ENCODE peak calls at places on chromosomes 16 and 17, in nine cellular contexts. Q is body of pancreas, W is IMR-90, Z is lower leg skin, C is tibial nerve, K is HepG2, X is A549, P is stomach, I is heart left ventricle. R is an unnamed sample.

GRCh38 chr17:50283714-50284432 is 9.6 kb downstream of the TMEM92 start:
- DNase-seq in Q (no peak), W (no peak), Z (no peak), C (no peak), K (no peak), X (no peak), P (no peak), I (no peak), R (no peak)

GRCh38 chr17:50325906-50326305 is 20.0 kb upstream of the XYLT2 start:
- DNase-seq in Q (no peak), W (no peak), Z (no peak), C (no peak), K (no peak), X (no peak), P (no peak), I (no peak), R (no peak)

GRCh38 chr16:14401839-14402115 is 228.3 kb downstream of the PARN start:
- DNase-seq in Q (peak), W (peak), Z (no peak), C (no peak), K (no peak), X (no peak), P (no peak), I (no peak), R (no peak)

GRCh38 chr17:37322106-37322505 is 53.7 kb upstream of the C17orf78 start:
- DNase-seq in Q (no peak), W (no peak), Z (no peak), C (no peak), K (no peak), X (no peak), P (no peak), I (no peak), R (no peak)

GRCh38 chr16:27726621-27727275 is 176.8 kb downstream of the KATNIP start:
- DNase-seq in Q (no peak), W (peak), Z (no peak), C (no peak), K (no peak), X (no peak), P (no peak), I (no peak), R (no peak)

GRCh38 chr17:12814718-12815117 is 25.4 kb downstream of the ARHGAP44 start:
- DNase-seq in Q (no peak), W (no peak), Z (no peak), C (no peak), K (no peak), X (no peak), P (no peak), I (no peak), R (no peak)

GRCh38 chr16:14164916-14165684 is 94.0 kb downstream of the MRTFB start:
- DNase-seq in Q (no peak), W (no peak), Z (no peak), C (no peak), K (no peak), X (no peak), P (no peak), I (no peak), R (no peak)

GRCh38 chr16:1052791-1053521 is 19.6 kb upstream of the SSTR5 start:
- DNase-seq in Q (no peak), W (no peak), Z (no peak), C (no peak), K (no peak), X (no peak), P (no peak), I (no peak), R (no peak)

GRCh38 chr17:75771334-75772281 is 6.6 kb upstream of the GALK1 start:
- DNase-seq in Q (peak), W (peak), Z (no peak), C (no peak), K (peak), X (no peak), P (no peak), I (no peak), R (no peak)

GRCh38 chr17:68399638-68400403 is 57.5 kb downstream of the WIPI1 start:
- DNase-seq in Q (no peak), W (peak), Z (no peak), C (no peak), K (no peak), X (no peak), P (no peak), I (no peak), R (peak)

GRCh38 chr16:68901910-68902309 is 58.6 kb downstream of the TANGO6 start:
- DNase-seq in Q (no peak), W (peak), Z (no peak), C (no peak), K (no peak), X (no peak), P (no peak), I (no peak), R (no peak)

GRCh38 chr17:43940630-43941029 is 1.6 kb downstream of the PPY start:
- DNase-seq in Q (peak), W (peak), Z (no peak), C (no peak), K (peak), X (peak), P (no peak), I (peak), R (no peak)

GRCh38 chr17:19456016-19456927 is 45.2 kb downstream of the RNF112 start:
- DNase-seq in Q (no peak), W (no peak), Z (no peak), C (no peak), K (no peak), X (no peak), P (no peak), I (no peak), R (no peak)

GRCh38 chr16:87926246-87927194 is 9.8 kb downstream of the CA5A start:
- DNase-seq in Q (no peak), W (no peak), Z (no peak), C (no peak), K (no peak), X (no peak), P (no peak), I (no peak), R (no peak)

GRCh38 chr16:86823895-86824671 is 245.7 kb downstream of the FOXL1 start:
- DNase-seq in Q (no peak), W (peak), Z (peak), C (no peak), K (no peak), X (no peak), P (no peak), I (no peak), R (no peak)

GRCh38 chr17:77811521-77811920 is 147.0 kb upstream of the TNRC6C start:
- DNase-seq in Q (no peak), W (no peak), Z (no peak), C (no peak), K (no peak), X (no peak), P (no peak), I (no peak), R (no peak)

GRCh38 chr16:75248536-75249380 is 2.7 kb downstream of the BCAR1 start:
- DNase-seq in Q (peak), W (no peak), Z (no peak), C (no peak), K (no peak), X (no peak), P (no peak), I (no peak), R (no peak)

GRCh38 chr16:10571354-10571753 is 9.0 kb downstream of the EMP2 start:
- DNase-seq in Q (no peak), W (no peak), Z (no peak), C (no peak), K (no peak), X (no peak), P (no peak), I (no peak), R (no peak)

GRCh38 chr17:51651513-51652298 is 391.4 kb downstream of the UTP18 start:
- DNase-seq in Q (no peak), W (no peak), Z (no peak), C (no peak), K (no peak), X (no peak), P (no peak), I (no peak), R (no peak)

GRCh38 chr16:30541502-30542329 is 7.1 kb upstream of the ZNF747 start:
- DNase-seq in Q (peak), W (peak), Z (no peak), C (no peak), K (peak), X (no peak), P (peak), I (no peak), R (no peak)

GRCh38 chr17:67157732-67158639 is 87.0 kb downstream of the HELZ start:
- DNase-seq in Q (no peak), W (peak), Z (no peak), C (no peak), K (peak), X (peak), P (no peak), I (no peak), R (no peak)

GRCh38 chr16:81645303-81645702 is 133.8 kb upstream of the PLCG2 start:
- DNase-seq in Q (peak), W (peak), Z (peak), C (no peak), K (no peak), X (no peak), P (no peak), I (peak), R (no peak)

GRCh38 chr17:40348562-40349476 is 15.7 kb downstream of the GJD3 start:
- DNase-seq in Q (peak), W (no peak), Z (no peak), C (no peak), K (no peak), X (no peak), P (peak), I (peak), R (no peak)

GRCh38 chr16:59169168-59169567 is 435.1 kb upstream of the GOT2 start:
- DNase-seq in Q (no peak), W (no peak), Z (no peak), C (no peak), K (no peak), X (no peak), P (no peak), I (no peak), R (no peak)

GRCh38 chr16:68417711-68418301 is 30.5 kb downstream of the SMPD3 start:
- DNase-seq in Q (peak), W (no peak), Z (no peak), C (no peak), K (no peak), X (no peak), P (peak), I (no peak), R (peak)

GRCh38 chr16:35776-36305 is 17.6 kb downstream of the POLR3K start:
- DNase-seq in Q (no peak), W (no peak), Z (no peak), C (no peak), K (no peak), X (no peak), P (no peak), I (no peak), R (no peak)

GRCh38 chr16:77212736-77213541 is 13.7 kb downstream of the SYCE1L start:
- DNase-seq in Q (peak), W (no peak), Z (peak), C (no peak), K (no peak), X (peak), P (peak), I (peak), R (peak)

GRCh38 chr17:48093341-48094045 is 7.8 kb downstream of the CBX1 start:
- DNase-seq in Q (no peak), W (no peak), Z (no peak), C (no peak), K (no peak), X (no peak), P (no peak), I (no peak), R (no peak)

GRCh38 chr17:27379863-27380533 is 76.2 kb upstream of the KSR1 start:
- DNase-seq in Q (peak), W (peak), Z (no peak), C (peak), K (no peak), X (no peak), P (peak), I (peak), R (no peak)

GRCh38 chr17:69047368-69048263 is 13.1 kb downstream of the ABCA9 start:
- DNase-seq in Q (peak), W (peak), Z (peak), C (peak), K (peak), X (no peak), P (peak), I (peak), R (no peak)

GRCh38 chr17:65058615-65059014 is 2.1 kb upstream of the GNA13 start:
- DNase-seq in Q (no peak), W (no peak), Z (peak), C (no peak), K (no peak), X (no peak), P (peak), I (no peak), R (no peak)

GRCh38 chr16:11296706-11297491 is 15.8 kb upstream of the PRM1 start:
- DNase-seq in Q (peak), W (no peak), Z (peak), C (no peak), K (peak), X (no peak), P (peak), I (no peak), R (no peak)

GRCh38 chr17:66276328-66276937 is 26.0 kb upstream of the PRKCA start:
- DNase-seq in Q (no peak), W (peak), Z (no peak), C (no peak), K (peak), X (peak), P (no peak), I (no peak), R (no peak)

GRCh38 chr17:76271669-76272540 is 6.8 kb downstream of the UBALD2 start:
- DNase-seq in Q (peak), W (no peak), Z (no peak), C (no peak), K (no peak), X (no peak), P (peak), I (peak), R (peak)

GRCh38 chr16:79988721-79989220 is 388.2 kb upstream of the MAF start:
- DNase-seq in Q (no peak), W (no peak), Z (no peak), C (no peak), K (no peak), X (no peak), P (no peak), I (no peak), R (no peak)

GRCh38 chr16:7644171-7644570 is 311.5 kb downstream of the RBFOX1 start:
- DNase-seq in Q (no peak), W (no peak), Z (no peak), C (no peak), K (no peak), X (no peak), P (no peak), I (no peak), R (no peak)

GRCh38 chr17:18382441-18383078 is 5.0 kb downstream of the EVPLL start:
- DNase-seq in Q (no peak), W (no peak), Z (no peak), C (no peak), K (no peak), X (no peak), P (no peak), I (no peak), R (no peak)
- TF ChIP-seq POLR2A in Q (no peak), W (no peak), Z (no peak), C (no peak), K (no peak), X (no peak), P (no peak), I (no peak), R (no peak)

DNA sequence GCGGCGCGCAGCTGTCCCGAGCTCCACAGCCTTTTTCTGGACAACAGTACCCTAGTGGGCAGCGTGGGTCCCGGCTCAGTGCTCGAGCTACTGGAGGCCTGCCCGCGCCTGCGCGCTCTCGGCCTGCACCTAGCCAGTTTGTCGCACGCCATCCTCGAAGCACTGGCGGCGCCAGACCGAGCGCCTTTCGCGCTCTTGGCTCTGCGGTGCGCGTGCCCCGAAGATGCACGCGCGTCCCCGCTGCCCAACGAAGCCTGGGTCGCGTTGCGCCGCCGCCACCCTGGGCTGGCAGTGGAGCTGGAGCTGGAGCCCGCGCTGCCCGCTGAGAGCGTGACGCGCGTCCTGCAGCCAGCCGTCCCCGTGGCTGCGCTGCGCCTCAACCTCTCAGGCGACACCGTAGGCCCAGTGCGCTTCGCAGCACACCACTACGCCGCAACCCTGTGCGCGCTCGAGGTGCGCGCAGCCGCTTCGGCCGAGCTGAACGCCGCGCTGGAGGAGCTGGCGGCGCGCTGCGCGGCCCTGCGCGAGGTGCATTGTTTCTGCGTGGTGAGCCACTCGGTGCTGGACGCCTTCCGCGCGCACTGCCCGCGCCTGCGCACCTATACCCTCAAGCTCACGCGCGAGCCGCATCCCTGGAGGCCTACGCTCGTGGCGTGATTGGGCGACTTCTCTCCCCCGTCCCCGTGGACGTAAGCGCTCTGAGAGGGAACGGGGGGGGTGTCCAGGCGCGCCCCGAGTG is 1.2 kb upstream of the HSF4 start:
- DNase-seq in Q (peak), W (peak), Z (no peak), C (peak), K (no peak), X (no peak), P (no peak), I (peak), R (no peak)
- TF ChIP-seq POLR2A in Q (no peak), W (no peak), Z (no peak), C (no peak), K (no peak), X (no peak), P (no peak), I (peak), R (no peak)

GRCh38 chr16:73059779-73060178 is 11.9 kb upstream of the ZFHX3 start:
- DNase-seq in Q (no peak), W (no peak), Z (no peak), C (no peak), K (no peak), X (no peak), P (no peak), I (no peak), R (no peak)
- TF ChIP-seq POLR2A in Q (no peak), W (no peak), Z (no peak), C (no peak), K (no peak), X (no peak), P (no peak), I (no peak), R (no peak)

GRCh38 chr16:84794626-84795025 is 25.2 kb upstream of the CRISPLD2 start:
- DNase-seq in Q (no peak), W (peak), Z (no peak), C (no peak), K (no peak), X (no peak), P (no peak), I (no peak), R (no peak)

GRCh38 chr16:84791501-84791900 is 28.3 kb upstream of the CRISPLD2 start:
- DNase-seq in Q (no peak), W (no peak), Z (no peak), C (no peak), K (no peak), X (no peak), P (no peak), I (no peak), R (no peak)

GRCh38 chr16:84800118-84800517 is 19.7 kb upstream of the CRISPLD2 start:
- DNase-seq in Q (no peak), W (no peak), Z (no peak), C (no peak), K (no peak), X (no peak), P (no peak), I (no peak), R (no peak)

GRCh38 chr16:84791088-84791487 is 28.7 kb upstream of the CRISPLD2 start:
- DNase-seq in Q (no peak), W (peak), Z (no peak), C (no peak), K (no peak), X (no peak), P (no peak), I (no peak), R (no peak)

GRCh38 chr16:84795338-84796053 is 24.3 kb upstream of the CRISPLD2 start:
- DNase-seq in Q (peak), W (peak), Z (peak), C (peak), K (no peak), X (no peak), P (peak), I (peak), R (no peak)
- TF ChIP-seq POLR2A in Q (no peak), W (peak), Z (no peak), C (no peak), K (no peak), X (no peak), P (no peak), I (no peak), R (no peak)

DNA sequence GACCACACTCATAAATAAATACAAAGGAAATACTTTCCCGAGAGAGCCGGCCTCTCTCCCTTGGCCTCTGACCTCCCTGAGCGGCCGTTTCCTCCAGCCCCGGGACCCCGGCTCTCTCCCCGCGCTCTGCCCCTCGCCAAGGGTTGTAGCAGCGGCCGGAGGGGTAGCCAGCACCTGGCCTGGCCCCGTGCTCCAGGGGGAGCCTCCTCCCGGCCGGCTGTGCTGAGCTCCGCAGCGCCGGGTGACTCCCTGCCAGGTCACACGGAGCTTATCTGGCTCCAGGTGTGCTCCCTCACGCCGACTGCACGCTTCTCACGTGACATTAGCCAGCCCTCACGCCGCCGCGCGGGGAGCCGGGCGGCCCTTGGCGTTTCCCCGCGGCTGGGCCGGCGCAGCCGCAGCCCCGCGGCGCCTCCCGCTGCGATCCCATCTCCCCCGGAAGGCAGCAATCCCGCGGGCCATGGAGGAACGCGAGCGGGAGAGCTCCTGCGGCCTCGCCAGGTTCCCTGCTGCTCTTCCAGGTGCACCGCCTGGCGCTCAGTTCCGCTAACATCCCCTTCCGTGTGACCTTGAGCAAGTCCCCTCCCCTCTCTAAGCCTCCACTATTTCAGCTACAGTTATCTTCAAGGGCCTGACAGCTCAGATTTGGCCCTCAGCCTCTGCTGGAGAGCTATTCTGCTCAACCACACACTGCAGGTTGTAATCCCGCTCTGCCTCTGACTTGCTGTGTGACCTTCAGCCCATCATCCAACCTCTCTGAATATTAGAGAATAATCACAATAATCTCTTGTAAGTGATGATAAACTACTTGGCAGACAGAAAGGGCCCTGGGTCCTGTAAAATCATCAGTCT is 3.5 kb downstream of the MYO18A start:
- DNase-seq in Q (peak), W (peak), Z (no peak), C (no peak), K (peak), X (peak), P (peak), I (peak), R (peak)
- TF ChIP-seq POLR2A in Q (peak), W (no peak), Z (no peak), C (no peak), K (peak), X (peak), P (no peak), I (peak), R (peak)

DNA sequence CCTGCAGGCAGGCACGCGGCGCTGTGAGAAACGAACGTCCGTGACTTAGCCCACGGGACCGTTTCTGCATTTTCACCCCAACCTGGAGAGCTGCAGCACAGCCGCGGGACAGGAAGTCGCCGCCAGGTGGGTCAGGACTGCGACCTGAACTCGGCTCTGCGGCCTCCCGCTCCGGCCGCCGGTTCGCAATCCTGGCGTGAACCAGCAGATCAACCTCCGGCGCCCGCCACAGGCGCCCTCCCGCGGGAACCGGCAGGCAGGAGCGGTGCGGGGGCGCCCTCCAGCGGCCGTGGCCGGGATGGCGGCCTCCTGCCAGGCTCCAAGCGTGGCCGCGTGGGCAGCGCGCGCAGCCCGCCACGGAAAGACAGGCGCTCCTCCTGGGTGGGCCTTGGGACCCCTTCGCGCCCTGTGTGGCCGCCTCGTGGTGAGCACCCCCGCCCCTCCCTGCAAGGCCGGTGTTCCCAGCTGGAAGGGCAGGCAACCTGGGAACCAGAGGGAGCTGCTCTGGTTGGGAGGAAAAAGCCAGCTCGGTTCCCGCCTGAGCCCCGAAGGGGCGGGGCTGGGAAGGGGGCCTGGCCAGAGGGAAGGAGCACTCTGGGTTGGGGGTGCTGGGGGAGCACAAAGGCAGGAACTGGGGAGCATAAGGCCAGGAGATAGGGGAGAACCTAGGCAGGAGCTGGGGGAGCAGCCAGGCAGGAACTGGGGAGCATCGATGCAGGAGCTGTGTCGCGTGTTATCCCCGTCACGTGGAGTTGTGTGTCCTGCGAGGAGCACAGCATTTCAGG is 28.2 kb downstream of the ACTG1 start:
- DNase-seq in Q (peak), W (peak), Z (peak), C (peak), K (peak), X (peak), P (peak), I (peak), R (peak)
- TF ChIP-seq POLR2A in Q (no peak), W (no peak), Z (no peak), C (no peak), K (no peak), X (peak), P (no peak), I (no peak), R (no peak)

R was measured in GM12891.